ENCODE peak calls at places on chromosomes 3 and 15, in seven cellular contexts. K is T-cell, R is T-helper 2 cell, T is nephron progenitor cell, A is A549, Z is NCI-H345, S is right lobe of liver. C is an unnamed sample.

GRCh38 chr3:26099692-26100091 is 309.8 kb downstream of the OXSM start:
- DNase-seq in Z (no peak), T (no peak), R (no peak), K (no peak), S (no peak), A (no peak), C (no peak)

GRCh38 chr3:117788086-117788485 is 1078.5 kb downstream of the TUSC7 start:
- DNase-seq in T (no peak), R (no peak), A (peak; percentile 3), K (no peak), S (no peak), Z (peak; percentile 3), C (no peak)

GRCh38 chr15:70212288-70212962 is 114.7 kb upstream of the TLE3 start:
- DNase-seq in A (no peak), S (peak; percentile 39), T (no peak), R (no peak), Z (no peak), K (no peak), C (no peak)

GRCh38 chr3:66828303-66828702 is 169.8 kb upstream of the KBTBD8 start:
- DNase-seq in S (peak; percentile 27), Z (no peak), T (no peak), K (no peak), R (no peak), A (no peak), C (no peak)

GRCh38 chr3:12710062-12710461 is 46.1 kb upstream of the RAF1 start:
- DNase-seq in R (no peak), S (no peak), Z (no peak), T (no peak), K (no peak), A (no peak), C (no peak)

GRCh38 chr3:99720985-99721632 is 82.7 kb downstream of the COL8A1 start:
- DNase-seq in R (no peak), K (no peak), S (no peak), A (no peak), T (no peak), Z (peak; percentile 16), C (no peak)

GRCh38 chr15:67148196-67148701 is 82.8 kb downstream of the SMAD3 start:
- DNase-seq in Z (no peak), A (peak; percentile 90), R (no peak), K (no peak), T (no peak), S (no peak), C (peak; percentile 51)

GRCh38 chr15:45648521-45649200 is 13.8 kb downstream of the SQOR start:
- DNase-seq in K (no peak), S (peak; percentile 51), R (no peak), Z (no peak), A (peak; percentile 42), T (no peak), C (no peak)

GRCh38 chr3:76514836-76515235 is 525.1 kb upstream of the ROBO2 start:
- DNase-seq in K (no peak), Z (no peak), R (no peak), S (no peak), A (no peak), T (no peak), C (no peak)

GRCh38 chr15:77027697-77028450 is 32.9 kb downstream of the PSTPIP1 start:
- DNase-seq in A (no peak), Z (no peak), S (peak; percentile 16), K (no peak), T (peak; percentile 54), R (no peak), C (no peak)

GRCh38 chr3:183966361-183966791 is 51.3 kb downstream of the ABCC5 start:
- DNase-seq in S (no peak), R (no peak), T (no peak), A (no peak), K (no peak), Z (no peak), C (no peak)

GRCh38 chr15:67124911-67125588 is 59.6 kb downstream of the SMAD3 start:
- DNase-seq in A (peak; percentile 91), S (no peak), R (no peak), Z (no peak), T (peak; percentile 47), K (no peak), C (no peak)

GRCh38 chr3:23590874-23591273 is 214.9 kb upstream of the UBE2E1 start:
- DNase-seq in Z (no peak), S (no peak), A (no peak), K (no peak), R (no peak), T (no peak), C (no peak)

GRCh38 chr3:72375237-72376154 is 472.7 kb downstream of the SHQ1 start:
- DNase-seq in T (no peak), Z (no peak), K (no peak), A (no peak), R (peak; percentile 33), S (no peak), C (peak; percentile 10)

GRCh38 chr15:55789066-55789660 is 46.2 kb upstream of the PRTG start:
- DNase-seq in Z (no peak), R (peak; percentile 36), T (no peak), A (peak; percentile 56), K (peak; percentile 12), S (no peak), C (no peak)

GRCh38 chr3:131194816-131195215 is 168.1 kb downstream of the NEK11 start:
- DNase-seq in T (no peak), K (no peak), Z (no peak), A (no peak), S (no peak), R (no peak), C (no peak)

GRCh38 chr3:104990758-104991157 is 376.0 kb upstream of the ALCAM start:
- DNase-seq in Z (no peak), K (no peak), S (no peak), R (no peak), A (no peak), T (no peak), C (no peak)

GRCh38 chr3:108755686-108756085 is 1.5 kb downstream of the RETNLB start:
- DNase-seq in A (no peak), Z (no peak), T (no peak), R (no peak), K (no peak), S (no peak), C (no peak)

GRCh38 chr3:22474706-22475470 is 723.9 kb upstream of the ZNF385D start:
- DNase-seq in K (no peak), A (no peak), Z (no peak), S (no peak), R (no peak), T (no peak), C (no peak)

GRCh38 chr3:193190387-193190786 is 50.6 kb upstream of the PLAAT1 start:
- DNase-seq in K (no peak), R (no peak), S (no peak), Z (peak; percentile 59), T (peak; percentile 23), A (peak; percentile 35), C (no peak)

GRCh38 chr15:39230205-39230916 is 350.5 kb upstream of the THBS1 start:
- DNase-seq in Z (peak; percentile 21), R (no peak), K (no peak), S (peak; percentile 58), A (no peak), T (no peak), C (no peak)